ENCODE peak calls at places on chromosomes 2 and 18, in ten cellular contexts. W is SJSA1; V is neuronal stem cell; Y is NT2/D1; M is endothelial cell of umbilical vein; K is upper lobe of right lung; Z is CD4-positive, CD25-positive, alpha-beta regulatory T cell; J is pancreas; N is CD8-positive, alpha-beta memory T cell; S is astrocyte. A is an unnamed sample. For H3K27me3, the result is how much of the 10 kb centered on the place peaks cover.

GRCh38 chr2:207130958-207131521 is 34.7 kb downstream of the KLF7 start:
- DNase-seq in W (no peak), V (no peak), Y (no peak), M (no peak), K (no peak), Z (no peak), J (no peak), N (no peak), S (no peak), A (no peak)

GRCh38 chr2:159875083-159875482 is 77.1 kb upstream of the CD302 start:
- DNase-seq in W (no peak), V (no peak), Y (no peak), M (no peak), K (no peak), Z (peak), J (no peak), N (no peak), S (no peak), A (no peak)

GRCh38 chr2:238376884-238377391 is 49.8 kb upstream of the ASB1 start:
- DNase-seq in W (no peak), V (no peak), Y (no peak), M (no peak), K (no peak), Z (peak), J (no peak), N (no peak), S (peak), A (peak)

GRCh38 chr18:62366992-62367391 is 41.9 kb downstream of the TNFRSF11A start:
- DNase-seq in W (no peak), V (no peak), Y (peak), M (no peak), K (no peak), Z (no peak), J (no peak), N (no peak), S (no peak), A (no peak)

GRCh38 chr2:166148811-166149400 is 21.1 kb upstream of the SCN1A start:
- DNase-seq in W (no peak), V (no peak), Y (peak), M (no peak), K (no peak), Z (no peak), J (no peak), N (no peak), S (no peak), A (no peak)

GRCh38 chr18:28189400-28190239 is 12.7 kb upstream of the CDH2 start:
- DNase-seq in W (no peak), V (no peak), Y (no peak), M (peak), K (no peak), Z (peak), J (no peak), N (no peak), S (peak), A (peak)

GRCh38 chr2:145235312-145235711 is 715.4 kb upstream of the ZEB2 start:
- DNase-seq in W (no peak), V (no peak), Y (no peak), M (no peak), K (no peak), Z (no peak), J (no peak), N (no peak), S (no peak), A (no peak)

GRCh38 chr2:36358317-36358659 is 2.7 kb downstream of the CRIM1 start:
- DNase-seq in W (peak), V (no peak), Y (no peak), M (no peak), K (no peak), Z (no peak), J (no peak), N (no peak), S (peak), A (no peak)

GRCh38 chr2:239150125-239151011 is 250.5 kb downstream of the HDAC4 start:
- DNase-seq in W (no peak), V (no peak), Y (no peak), M (no peak), K (peak), Z (peak), J (no peak), N (peak), S (no peak), A (peak)

GRCh38 chr2:135132314-135132713 is 80.2 kb downstream of the RAB3GAP1 start:
- DNase-seq in W (no peak), V (no peak), Y (no peak), M (no peak), K (no peak), Z (no peak), J (no peak), N (no peak), S (peak), A (no peak)

GRCh38 chr18:79883461-79884295 is 67.8 kb downstream of the SLC66A2 start:
- DNase-seq in W (no peak), V (no peak), Y (no peak), M (no peak), K (no peak), Z (no peak), J (no peak), N (no peak), S (no peak), A (no peak)

GRCh38 chr2:236848467-236848866 is 237.2 kb upstream of the COPS8 start:
- DNase-seq in W (no peak), V (no peak), Y (no peak), M (no peak), K (no peak), Z (no peak), J (no peak), N (no peak), S (no peak), A (no peak)

GRCh38 chr2:154455871-154456270 is 242.6 kb upstream of the KCNJ3 start:
- DNase-seq in W (no peak), V (no peak), Y (no peak), M (peak), K (no peak), Z (no peak), J (no peak), N (no peak), S (no peak), A (no peak)

GRCh38 chr2:75705921-75706320 is 4.8 kb downstream of the GCFC2 start:
- DNase-seq in W (no peak), V (no peak), Y (no peak), M (peak), K (no peak), Z (no peak), J (no peak), N (no peak), S (peak), A (peak)

GRCh38 chr2:100887713-100888112 is 67.8 kb downstream of the NPAS2 start:
- DNase-seq in W (no peak), V (no peak), Y (no peak), M (no peak), K (no peak), Z (no peak), J (no peak), N (no peak), S (no peak), A (peak)

GRCh38 chr2:234401376-234401775 is 95.5 kb downstream of the ARL4C start:
- DNase-seq in W (no peak), V (no peak), Y (no peak), M (no peak), K (no peak), Z (peak), J (no peak), N (no peak), S (no peak), A (no peak)

GRCh38 chr2:99140860-99141109 is 722 bp upstream of the C2orf15 start:
- DNase-seq in W (no peak), V (no peak), Y (peak), M (no peak), K (no peak), Z (no peak), J (no peak), N (no peak), S (peak), A (no peak)

GRCh38 chr2:191247381-191248057 is 2.3 kb downstream of the MYO1B start:
- DNase-seq in W (peak), V (no peak), Y (peak), M (peak), K (no peak), Z (no peak), J (no peak), N (no peak), S (peak), A (peak)

GRCh38 chr18:26524952-26525351 is 23.4 kb downstream of the KCTD1 start:
- DNase-seq in W (no peak), V (no peak), Y (no peak), M (no peak), K (no peak), Z (no peak), J (no peak), N (no peak), S (no peak), A (no peak)

GRCh38 chr2:48482774-48483173 is 47.2 kb upstream of the STON1 start:
- DNase-seq in W (no peak), V (no peak), Y (no peak), M (peak), K (no peak), Z (no peak), J (no peak), N (no peak), S (no peak), A (peak)

GRCh38 chr2:883260-884026 is 67.2 kb upstream of the SNTG2 start:
- DNase-seq in W (no peak), V (no peak), Y (no peak), M (no peak), K (no peak), Z (no peak), J (no peak), N (no peak), S (no peak), A (no peak)

DNA sequence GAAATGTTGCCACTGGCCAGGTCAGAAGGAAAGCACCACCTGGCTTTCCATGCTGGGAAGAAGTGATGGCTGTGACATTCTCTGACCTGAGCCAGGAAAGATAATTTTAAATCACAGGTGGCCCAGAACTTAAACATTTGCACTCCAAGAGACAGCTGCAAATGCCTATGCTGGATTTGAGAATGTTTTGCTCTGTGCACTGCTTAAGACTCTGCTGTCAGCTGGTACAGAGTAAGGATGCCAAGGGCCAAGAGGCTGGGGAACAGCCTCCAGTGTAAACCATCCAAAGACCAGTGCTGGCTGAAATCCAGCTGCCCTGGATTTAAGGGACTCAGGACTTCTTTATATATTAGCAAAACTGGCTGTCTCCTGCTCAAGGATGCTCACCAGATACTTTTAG is 3.9 kb downstream of the HOXD8 start:
- DNase-seq in W (no peak), V (no peak), Y (no peak), M (peak), K (no peak), Z (no peak), J (no peak), N (no peak), S (no peak), A (no peak)
- H3K27me3 ChIP-seq in W (under half), V (half or more), Y (half or more), M (under half), K (half or more), Z (half or more), J (half or more), N (half or more), S (half or more), A (half or more)

GRCh38 chr2:195613922-195614321 is 43.1 kb upstream of the SLC39A10 start:
- DNase-seq in W (peak), V (no peak), Y (peak), M (peak), K (no peak), Z (no peak), J (no peak), N (no peak), S (peak), A (peak)
- H3K4me3 ChIP-seq in W (no peak), V (no peak), Y (no peak), M (no peak), K (no peak), Z (no peak), J (no peak), N (no peak), S (peak), A (no peak)

GRCh38 chr2:120439637-120440384 is 93.9 kb downstream of the INHBB start:
- DNase-seq in W (no peak), V (no peak), Y (no peak), M (no peak), K (no peak), Z (no peak), J (peak), N (no peak), S (no peak), A (no peak)

GRCh38 chr2:120436885-120437603 is 91.1 kb downstream of the INHBB start:
- DNase-seq in W (peak), V (no peak), Y (peak), M (peak), K (no peak), Z (peak), J (peak), N (no peak), S (no peak), A (peak)

GRCh38 chr2:120439067-120439368 is 93.1 kb downstream of the INHBB start:
- DNase-seq in W (no peak), V (no peak), Y (no peak), M (no peak), K (no peak), Z (no peak), J (no peak), N (no peak), S (no peak), A (no peak)

GRCh38 chr2:120437604-120438000 is 91.7 kb downstream of the INHBB start:
- DNase-seq in W (no peak), V (no peak), Y (no peak), M (no peak), K (no peak), Z (no peak), J (peak), N (no peak), S (no peak), A (no peak)

GRCh38 chr2:120438301-120439066 is 92.5 kb downstream of the INHBB start:
- DNase-seq in W (no peak), V (no peak), Y (no peak), M (no peak), K (no peak), Z (no peak), J (peak), N (no peak), S (no peak), A (no peak)
- H3K27me3 ChIP-seq in W (under half), V (half or more), Y (half or more), M (under half), K (under half), Z (under half), J (under half), N (under half), S (under half), A (under half)

GRCh38 chr2:231394201-231395141 is 1.0 kb upstream of the B3GNT7 start:
- DNase-seq in W (no peak), V (no peak), Y (no peak), M (no peak), K (no peak), Z (no peak), J (peak), N (no peak), S (no peak), A (no peak)

GRCh38 chr2:231393149-231394131 is 2.1 kb upstream of the B3GNT7 start:
- DNase-seq in W (no peak), V (no peak), Y (no peak), M (no peak), K (peak), Z (peak), J (peak), N (no peak), S (no peak), A (no peak)

GRCh38 chr2:231396058-231396821 is 730 bp downstream of the B3GNT7 start:
- DNase-seq in W (no peak), V (no peak), Y (no peak), M (no peak), K (no peak), Z (no peak), J (peak), N (no peak), S (no peak), A (no peak)

GRCh38 chr2:231397011-231397927 is 1.8 kb downstream of the B3GNT7 start:
- DNase-seq in W (no peak), V (no peak), Y (no peak), M (no peak), K (no peak), Z (no peak), J (peak), N (no peak), S (no peak), A (no peak)

GRCh38 chr2:231395188-231396057 is at the start of gene B3GNT7:
- DNase-seq in W (no peak), V (no peak), Y (no peak), M (no peak), K (peak), Z (no peak), J (peak), N (no peak), S (no peak), A (no peak)
- H3K4me3 ChIP-seq in W (no peak), V (peak), Y (peak), M (peak), K (peak), Z (no peak), J (peak), N (no peak), S (no peak), A (peak)

GRCh38 chr2:133158024-133158423 is 410.2 kb downstream of the NCKAP5 start:
- DNase-seq in W (no peak), V (no peak), Y (no peak), M (no peak), K (no peak), Z (no peak), J (no peak), N (no peak), S (no peak), A (no peak)
- H3K27me3 ChIP-seq in W (under half), V (under half), Y (under half), M (under half), K (under half), Z (under half), J (under half), N (under half), S (under half), A (under half)

GRCh38 chr2:151886235-151886634 is 58.0 kb upstream of the ARL5A start:
- DNase-seq in W (no peak), V (no peak), Y (no peak), M (peak), K (no peak), Z (no peak), J (no peak), N (no peak), S (no peak), A (peak)
- H3K4me3 ChIP-seq in W (no peak), V (no peak), Y (no peak), M (no peak), K (no peak), Z (no peak), J (no peak), N (no peak), S (no peak), A (no peak)

GRCh38 chr18:76365561-76365960 is 129.5 kb downstream of the ZNF516 start:
- DNase-seq in W (no peak), V (no peak), Y (no peak), M (no peak), K (no peak), Z (no peak), J (no peak), N (no peak), S (no peak), A (no peak)

GRCh38 chr18:76361219-76361618 is 133.8 kb downstream of the ZNF516 start:
- DNase-seq in W (no peak), V (no peak), Y (no peak), M (no peak), K (no peak), Z (no peak), J (no peak), N (no peak), S (no peak), A (no peak)

GRCh38 chr18:76359909-76360308 is 135.1 kb downstream of the ZNF516 start:
- DNase-seq in W (no peak), V (no peak), Y (no peak), M (no peak), K (no peak), Z (no peak), J (peak), N (no peak), S (no peak), A (no peak)

GRCh38 chr18:76364282-76365259 is 130.5 kb downstream of the ZNF516 start:
- DNase-seq in W (no peak), V (no peak), Y (no peak), M (no peak), K (no peak), Z (peak), J (no peak), N (no peak), S (no peak), A (no peak)

GRCh38 chr18:76363451-76364120 is 131.5 kb downstream of the ZNF516 start:
- DNase-seq in W (peak), V (no peak), Y (no peak), M (peak), K (no peak), Z (no peak), J (no peak), N (no peak), S (peak), A (no peak)
- H3K27me3 ChIP-seq in W (under half), V (under half), Y (under half), M (under half), K (under half), Z (under half), J (under half), N (under half), S (under half), A (under half)